ENCODE peak calls at places on chromosomes 16 and 17, in five cellular contexts. One of them, this sample, is unnamed.

GRCh38 chr16:2331199-2331931 is 9.2 kb downstream of the ABCA3 start:
- DNase-seq in body of pancreas: no peak
- DNase-seq in esophagus squamous epithelium: no peak
- DNase-seq in NCI-H446: no peak
- DNase-seq in frontal cortex: no peak
- DNase-seq in this sample: no peak

GRCh38 chr17:77011173-77012011 is 129.4 kb upstream of the SEC14L1 start:
- DNase-seq in body of pancreas: no peak
- DNase-seq in esophagus squamous epithelium: no peak
- DNase-seq in NCI-H446: peak; percentile 70
- DNase-seq in frontal cortex: no peak
- DNase-seq in this sample: no peak

GRCh38 chr17:8836821-8837426 is 30.6 kb downstream of the PIK3R6 start:
- DNase-seq in body of pancreas: no peak
- DNase-seq in esophagus squamous epithelium: no peak
- DNase-seq in NCI-H446: no peak
- DNase-seq in frontal cortex: no peak
- DNase-seq in this sample: no peak

GRCh38 chr17:8120520-8121443 is 2.5 kb upstream of the ALOXE3 start:
- DNase-seq in body of pancreas: peak; percentile 78
- DNase-seq in esophagus squamous epithelium: no peak
- DNase-seq in NCI-H446: peak; percentile 84
- DNase-seq in frontal cortex: no peak
- DNase-seq in this sample: peak; percentile 86

GRCh38 chr17:19538095-19539039 is 4.7 kb downstream of the SLC47A1 start:
- DNase-seq in body of pancreas: peak; percentile 56
- DNase-seq in esophagus squamous epithelium: no peak
- DNase-seq in NCI-H446: no peak
- DNase-seq in frontal cortex: no peak
- DNase-seq in this sample: no peak

GRCh38 chr17:48153711-48154642 is 46.4 kb downstream of the SNX11 start:
- DNase-seq in body of pancreas: peak; percentile 76
- DNase-seq in esophagus squamous epithelium: no peak
- DNase-seq in NCI-H446: peak; percentile 15
- DNase-seq in frontal cortex: no peak
- DNase-seq in this sample: no peak

GRCh38 chr17:47727704-47728036 is 5.4 kb upstream of the TBX21 start:
- DNase-seq in body of pancreas: no peak
- DNase-seq in esophagus squamous epithelium: no peak
- DNase-seq in NCI-H446: no peak
- DNase-seq in frontal cortex: no peak
- DNase-seq in this sample: no peak

GRCh38 chr17:67157732-67158639 is 87.0 kb downstream of the HELZ start:
- DNase-seq in body of pancreas: no peak
- DNase-seq in esophagus squamous epithelium: no peak
- DNase-seq in NCI-H446: peak; percentile 45
- DNase-seq in frontal cortex: peak; percentile 22
- DNase-seq in this sample: no peak

GRCh38 chr17:80386341-80386740 is 28.6 kb upstream of the ENDOV start:
- DNase-seq in body of pancreas: no peak
- DNase-seq in esophagus squamous epithelium: no peak
- DNase-seq in NCI-H446: no peak
- DNase-seq in frontal cortex: no peak
- DNase-seq in this sample: no peak

GRCh38 chr16:57537596-57538234 is 1.3 kb upstream of the CCDC102A start:
- DNase-seq in body of pancreas: no peak
- DNase-seq in esophagus squamous epithelium: no peak
- DNase-seq in NCI-H446: no peak
- DNase-seq in frontal cortex: no peak
- DNase-seq in this sample: no peak

GRCh38 chr17:18981642-18982424 is 22.7 kb downstream of the FAM83G start:
- DNase-seq in body of pancreas: peak; percentile 81
- DNase-seq in esophagus squamous epithelium: no peak
- DNase-seq in NCI-H446: no peak
- DNase-seq in frontal cortex: no peak
- DNase-seq in this sample: no peak

GRCh38 chr16:997440-998051 is 16.0 kb downstream of the SOX8 start:
- DNase-seq in body of pancreas: peak; percentile 67
- DNase-seq in esophagus squamous epithelium: no peak
- DNase-seq in NCI-H446: no peak
- DNase-seq in frontal cortex: peak; percentile 73
- DNase-seq in this sample: no peak